ENCODE peak calls at places on chromosomes 12 and 14, in seven cellular contexts. Q is IMR-90, O is body of pancreas, I is uterus, F is astrocyte, R is right lobe of liver, G is Calu3. U is an unnamed sample.

GRCh38 chr12:49868952-49869815 is 26.3 kb upstream of the BCDIN3D start:
- DNase-seq in G (no peak), I (peak; percentile 97), F (peak; percentile 97), R (no peak), Q (peak; percentile 97), O (peak; percentile 80), U (peak; percentile 99)

GRCh38 chr14:106174206-106174605 is 647.8 kb downstream of the TMEM121 start:
- DNase-seq in G (no peak), I (no peak), F (no peak), O (no peak), Q (no peak), R (no peak), U (no peak)

GRCh38 chr12:23139026-23139425 is 514.1 kb downstream of the ETNK1 start:
- DNase-seq in G (no peak), Q (no peak), R (no peak), O (no peak), I (no peak), F (peak; percentile 64), U (no peak)

GRCh38 chr12:105214141-105214540 is 21.8 kb downstream of the APPL2 start:
- DNase-seq in O (no peak), I (no peak), F (peak; percentile 32), G (peak; percentile 21), Q (peak; percentile 40), R (no peak), U (peak; percentile 42)

GRCh38 chr12:79537675-79538074 is 153.1 kb downstream of the PAWR start:
- DNase-seq in F (no peak), G (no peak), Q (no peak), I (no peak), O (no peak), R (no peak), U (no peak)

GRCh38 chr14:47626151-47627035 is 49.0 kb downstream of the MDGA2 start:
- DNase-seq in Q (no peak), F (no peak), G (no peak), R (no peak), I (no peak), O (no peak), U (no peak)

GRCh38 chr12:115638753-115639666 is 638.5 kb downstream of the MED13L start:
- DNase-seq in F (no peak), R (no peak), G (no peak), I (no peak), Q (no peak), O (no peak), U (no peak)

GRCh38 chr12:47222592-47222959 is 142.8 kb upstream of the AMIGO2 start:
- DNase-seq in Q (no peak), F (no peak), R (no peak), O (no peak), G (no peak), I (no peak), U (no peak)

GRCh38 chr14:78129375-78129774 is 40.8 kb upstream of the NRXN3 start:
- DNase-seq in G (no peak), Q (no peak), R (no peak), F (no peak), O (no peak), I (no peak), U (no peak)

GRCh38 chr14:80587096-80587724 is 354.3 kb downstream of the CEP128 start:
- DNase-seq in O (peak; percentile 11), R (no peak), I (no peak), G (no peak), Q (peak; percentile 48), F (peak; percentile 57), U (peak; percentile 47)

GRCh38 chr12:81257952-81258551 is 180.2 kb downstream of the ACSS3 start:
- DNase-seq in G (peak; percentile 30), Q (peak; percentile 47), R (no peak), I (no peak), F (peak; percentile 36), O (no peak), U (peak; percentile 56)

GRCh38 chr14:105528859-105529505 is 2.6 kb downstream of the TMEM121 start:
- DNase-seq in I (no peak), R (peak; percentile 46), O (no peak), G (no peak), Q (no peak), F (no peak), U (no peak)

GRCh38 chr12:14777271-14777670 is 26.0 kb downstream of the WBP11 start:
- DNase-seq in O (peak; percentile 54), R (no peak), Q (no peak), F (no peak), G (peak; percentile 46), I (no peak), U (peak; percentile 15)

GRCh38 chr12:49903700-49904423 is at the start of gene FAIM2:
- DNase-seq in F (peak; percentile 39), R (no peak), O (no peak), I (peak; percentile 81), Q (peak; percentile 82), G (no peak), U (no peak)

GRCh38 chr14:36313898-36314297 is 6.5 kb downstream of the MBIP start:
- DNase-seq in F (no peak), O (no peak), I (no peak), G (no peak), Q (no peak), R (no peak), U (no peak)

GRCh38 chr12:53481957-53482586 is 17.2 kb downstream of the MAP3K12 start:
- DNase-seq in G (no peak), Q (no peak), I (no peak), R (no peak), F (no peak), O (peak; percentile 12), U (no peak)

GRCh38 chr12:53005215-53005985 is 856 bp upstream of the EIF4B start:
- DNase-seq in G (no peak), Q (no peak), R (no peak), I (peak; percentile 34), F (no peak), O (peak; percentile 20), U (no peak)

GRCh38 chr12:21642707-21643389 is 14.8 kb downstream of the LDHB start:
- DNase-seq in R (no peak), Q (peak; percentile 31), G (no peak), I (no peak), O (no peak), F (no peak), U (no peak)

GRCh38 chr14:67133595-67134441 is 55.4 kb upstream of the GARIN2 start:
- DNase-seq in I (no peak), R (no peak), G (no peak), Q (peak; percentile 14), O (no peak), F (no peak), U (no peak)

GRCh38 chr14:34715108-34715863 is 893 bp upstream of the CFL2 start:
- DNase-seq in G (no peak), I (no peak), F (no peak), R (no peak), O (no peak), Q (no peak), U (no peak)

GRCh38 chr12:25884920-25885234 is 73.6 kb upstream of the RASSF8 start:
- DNase-seq in I (no peak), G (no peak), R (no peak), Q (no peak), F (no peak), O (no peak), U (no peak)

GRCh38 chr12:120361506-120362208 is 7.3 kb downstream of the MSI1 start:
- DNase-seq in O (peak; percentile 65), Q (peak; percentile 34), I (peak; percentile 62), F (peak; percentile 71), R (no peak), G (no peak), U (no peak)

GRCh38 chr12:120356567-120357030 is 12.4 kb downstream of the MSI1 start:
- DNase-seq in G (peak; percentile 95), I (peak; percentile 77), O (peak; percentile 81), R (peak; percentile 77), F (peak; percentile 94), Q (peak; percentile 81), U (peak; percentile 76)

GRCh38 chr12:120357104-120357503 is 11.9 kb downstream of the MSI1 start:
- DNase-seq in O (no peak), Q (no peak), G (no peak), F (no peak), I (no peak), R (no peak), U (no peak)

GRCh38 chr12:120359159-120359527 is 9.8 kb downstream of the MSI1 start:
- DNase-seq in G (no peak), Q (no peak), O (no peak), F (no peak), R (no peak), I (no peak), U (no peak)

GRCh38 chr12:120358412-120359158 is 10.4 kb downstream of the MSI1 start:
- DNase-seq in G (no peak), R (no peak), F (no peak), O (no peak), Q (no peak), I (no peak), U (no peak)
- TF ChIP-seq CTCF in G (no peak), R (no peak), F (no peak), O (no peak), Q (no peak), I (no peak), U (no peak)

GRCh38 chr14:25436906-25437305 is 387.0 kb upstream of the STXBP6 start:
- DNase-seq in Q (no peak), O (no peak), G (no peak), R (no peak), F (no peak), I (no peak), U (no peak)
- TF ChIP-seq CTCF in Q (no peak), O (no peak), G (no peak), R (no peak), F (no peak), I (no peak), U (no peak)

GRCh38 chr12:108495054-108495453 is 20.0 kb upstream of the FICD start:
- DNase-seq in Q (peak; percentile 12), F (no peak), I (no peak), R (no peak), G (peak; percentile 60), O (no peak), U (peak; percentile 8)
- TF ChIP-seq CTCF in Q (peak; percentile 50), F (peak; percentile 64), I (no peak), R (peak; percentile 9), G (peak; percentile 74), O (peak; percentile 21), U (peak; percentile 81)

GRCh38 chr14:71309756-71310155 is 402.5 kb downstream of the PCNX1 start:
- DNase-seq in O (no peak), G (no peak), I (no peak), R (no peak), Q (no peak), F (no peak), U (no peak)
- TF ChIP-seq CTCF in O (no peak), G (no peak), I (no peak), R (peak; percentile 56), Q (no peak), F (no peak), U (peak; percentile 48)

GRCh38 chr12:16674885-16675284 is 68.9 kb upstream of the LMO3 start:
- DNase-seq in F (no peak), R (no peak), O (no peak), Q (no peak), I (no peak), G (no peak), U (no peak)
- TF ChIP-seq CTCF in F (no peak), R (no peak), O (no peak), Q (no peak), I (no peak), G (no peak), U (peak; percentile 46)